ENCODE peak calls at places on chromosome 18, in ten cellular contexts. P is left ventricle myocardium superior; K is RPMI8226; O is foreskin fibroblast; V is central memory CD4-positive, alpha-beta T cell; S is AML-193; W is GM12865; H is activated T-helper 1 cell treated with Interleukin-2 at 50 U/mL for 16 hours; R is AG10803; T is bronchial epithelial cell. Z is an unnamed sample.

GRCh38 chr18:72652990-72653593 is 109.0 kb upstream of the CBLN2 start:
- DNase-seq in K (peak), O (no peak), V (no peak), P (no peak), H (no peak), W (peak), T (peak), S (peak), R (peak), Z (no peak)

GRCh38 chr18:12159446-12159845 is 65.8 kb downstream of the ANKRD62 start:
- DNase-seq in P (no peak), R (peak), S (no peak), T (peak), W (no peak), H (no peak), K (no peak), V (no peak), O (peak), Z (no peak)

GRCh38 chr18:2147424-2147823 is 423.9 kb downstream of the METTL4 start:
- DNase-seq in R (peak), V (no peak), P (no peak), K (no peak), T (peak), H (no peak), S (no peak), O (no peak), W (no peak), Z (no peak)

GRCh38 chr18:681985-682384 is 24.5 kb downstream of the TYMS start:
- DNase-seq in V (peak), O (no peak), K (no peak), W (no peak), S (no peak), H (no peak), R (no peak), T (no peak), P (no peak), Z (peak)

GRCh38 chr18:58979615-58980014 is 114.9 kb downstream of the ZNF532 start:
- DNase-seq in W (no peak), V (no peak), T (no peak), P (no peak), R (no peak), S (no peak), H (no peak), K (no peak), O (no peak), Z (no peak)

GRCh38 chr18:79388043-79388442 is 7.7 kb upstream of the NFATC1 start:
- DNase-seq in S (no peak), T (no peak), H (no peak), P (no peak), K (no peak), R (no peak), W (no peak), O (no peak), V (no peak), Z (no peak)

GRCh38 chr18:28177828-28178635 is 1.1 kb upstream of the CDH2 start:
- DNase-seq in T (peak), S (no peak), V (no peak), O (no peak), P (peak), H (no peak), W (no peak), R (peak), K (peak), Z (no peak)

GRCh38 chr18:48741866-48742265 is 203.0 kb downstream of the CTIF start:
- DNase-seq in W (no peak), P (no peak), V (no peak), O (no peak), R (peak), S (no peak), T (no peak), K (no peak), H (no peak), Z (no peak)

GRCh38 chr18:76573325-76574025 is 78.4 kb upstream of the ZNF516 start:
- DNase-seq in V (no peak), T (peak), W (no peak), H (no peak), P (no peak), O (peak), S (peak), R (peak), K (no peak), Z (no peak)

GRCh38 chr18:29378739-29379138 is 1201.8 kb upstream of the CDH2 start:
- DNase-seq in V (no peak), R (no peak), H (no peak), T (peak), K (no peak), S (no peak), W (no peak), P (no peak), O (no peak), Z (no peak)

GRCh38 chr18:9328776-9329175 is 5.8 kb upstream of the TWSG1 start:
- DNase-seq in V (no peak), K (no peak), O (peak), S (no peak), H (no peak), R (no peak), W (no peak), P (no peak), T (no peak), Z (no peak)

GRCh38 chr18:62436636-62437519 is 85.9 kb upstream of the ZCCHC2 start:
- DNase-seq in V (no peak), W (no peak), K (no peak), S (no peak), T (peak), H (no peak), R (peak), P (peak), O (peak), Z (no peak)

GRCh38 chr18:79597176-79598045 is 82.2 kb upstream of the CTDP1 start:
- DNase-seq in V (no peak), P (peak), T (no peak), H (no peak), O (no peak), W (no peak), S (no peak), K (no peak), R (no peak), Z (no peak)

GRCh38 chr18:55214969-55215368 is 255.7 kb upstream of the CCDC68 start:
- DNase-seq in R (no peak), W (no peak), P (no peak), H (no peak), T (no peak), O (no peak), S (no peak), V (no peak), K (no peak), Z (no peak)

GRCh38 chr18:50518787-50519520 is 40.9 kb upstream of the MAPK4 start:
- DNase-seq in H (no peak), O (no peak), R (no peak), T (peak), W (no peak), V (no peak), K (no peak), P (no peak), S (no peak), Z (no peak)

GRCh38 chr18:3966985-3967856 is 487.9 kb downstream of the DLGAP1 start:
- DNase-seq in V (no peak), O (no peak), K (no peak), R (peak), P (peak), S (no peak), W (no peak), T (peak), H (no peak), Z (no peak)